ENCODE peak calls at places on chromosomes 4 and X, in five cellular contexts. One of them, this sample, is unnamed.

GRCh38 chr4:77586953-77587383 is 18.7 kb upstream of the CXCL13 start:
- DNase-seq in HCT116: no peak
- DNase-seq in neural progenitor cell: no peak
- DNase-seq in GM23338: no peak
- DNase-seq in OCI-LY7: no peak
- DNase-seq in this sample: no peak

GRCh38 chr4:37625499-37625898 is 60.7 kb downstream of the RELL1 start:
- DNase-seq in OCI-LY7: no peak
- DNase-seq in neural progenitor cell: no peak
- DNase-seq in HCT116: no peak
- DNase-seq in GM23338: no peak
- DNase-seq in this sample: no peak

GRCh38 chr4:130080872-130081451 is 985.0 kb downstream of the C4orf33 start:
- DNase-seq in neural progenitor cell: no peak
- DNase-seq in OCI-LY7: no peak
- DNase-seq in HCT116: no peak
- DNase-seq in GM23338: peak; percentile 15
- DNase-seq in this sample: no peak

GRCh38 chr4:80196259-80197131 is 808 bp upstream of the PRDM8 start:
- DNase-seq in HCT116: no peak
- DNase-seq in GM23338: peak; percentile 86
- DNase-seq in neural progenitor cell: peak; percentile 88
- DNase-seq in OCI-LY7: no peak
- DNase-seq in this sample: no peak

GRCh38 chr4:77120888-77121508 is 36.0 kb upstream of the CCNG2 start:
- DNase-seq in neural progenitor cell: peak; percentile 10
- DNase-seq in GM23338: peak; percentile 46
- DNase-seq in HCT116: no peak
- DNase-seq in OCI-LY7: no peak
- DNase-seq in this sample: no peak

GRCh38 chr4:14178421-14178820 is 550.9 kb upstream of the BOD1L1 start:
- DNase-seq in neural progenitor cell: no peak
- DNase-seq in GM23338: peak; percentile 31
- DNase-seq in OCI-LY7: peak; percentile 41
- DNase-seq in HCT116: no peak
- DNase-seq in this sample: no peak

GRCh38 chrX:77776648-77777047 is 9.4 kb downstream of the ATRX start:
- DNase-seq in neural progenitor cell: no peak
- DNase-seq in OCI-LY7: no peak
- DNase-seq in HCT116: no peak
- DNase-seq in GM23338: no peak
- DNase-seq in this sample: no peak

GRCh38 chr4:120009731-120010130 is 56.9 kb downstream of the MAD2L1 start:
- DNase-seq in OCI-LY7: no peak
- DNase-seq in GM23338: no peak
- DNase-seq in neural progenitor cell: no peak
- DNase-seq in HCT116: no peak
- DNase-seq in this sample: no peak

GRCh38 chrX:9676311-9676710 is 89.3 kb downstream of the GPR143 start:
- DNase-seq in GM23338: no peak
- DNase-seq in OCI-LY7: no peak
- DNase-seq in HCT116: no peak
- DNase-seq in neural progenitor cell: no peak
- DNase-seq in this sample: no peak

GRCh38 chr4:36327400-36327799 is 46.0 kb downstream of the DTHD1 start:
- DNase-seq in HCT116: no peak
- DNase-seq in OCI-LY7: no peak
- DNase-seq in neural progenitor cell: no peak
- DNase-seq in GM23338: no peak
- DNase-seq in this sample: no peak

GRCh38 chr4:125010776-125011503 is 298.4 kb upstream of the ANKRD50 start:
- DNase-seq in HCT116: no peak
- DNase-seq in neural progenitor cell: peak; percentile 7
- DNase-seq in GM23338: peak; percentile 73
- DNase-seq in OCI-LY7: no peak
- DNase-seq in this sample: no peak

GRCh38 chr4:6239968-6240367 is 29.7 kb upstream of the WFS1 start:
- DNase-seq in GM23338: no peak
- DNase-seq in OCI-LY7: no peak
- DNase-seq in neural progenitor cell: no peak
- DNase-seq in HCT116: no peak
- DNase-seq in this sample: no peak

GRCh38 chr4:105951198-105951597 is 55.9 kb downstream of the NPNT start:
- DNase-seq in HCT116: no peak
- DNase-seq in neural progenitor cell: no peak
- DNase-seq in GM23338: peak; percentile 41
- DNase-seq in OCI-LY7: no peak
- DNase-seq in this sample: no peak

GRCh38 chr4:157587681-157588423 is 367.3 kb downstream of the GRIA2 start:
- DNase-seq in neural progenitor cell: no peak
- DNase-seq in OCI-LY7: no peak
- DNase-seq in HCT116: no peak
- DNase-seq in GM23338: no peak
- DNase-seq in this sample: no peak

GRCh38 chr4:183434264-183435045 is 10.0 kb upstream of the CDKN2AIP start:
- DNase-seq in GM23338: no peak
- DNase-seq in HCT116: no peak
- DNase-seq in OCI-LY7: no peak
- DNase-seq in neural progenitor cell: no peak
- DNase-seq in this sample: no peak

GRCh38 chr4:113616443-113616842 is 145.1 kb downstream of the CAMK2D start:
- DNase-seq in neural progenitor cell: no peak
- DNase-seq in OCI-LY7: no peak
- DNase-seq in HCT116: no peak
- DNase-seq in GM23338: no peak
- DNase-seq in this sample: no peak

GRCh38 chr4:139809207-139810157 is 143.9 kb downstream of the MGST2 start:
- DNase-seq in OCI-LY7: no peak
- DNase-seq in neural progenitor cell: no peak
- DNase-seq in HCT116: no peak
- DNase-seq in GM23338: no peak
- DNase-seq in this sample: no peak

GRCh38 chr4:70571772-70572171 is 20.3 kb upstream of the AMBN start:
- DNase-seq in GM23338: no peak
- DNase-seq in HCT116: no peak
- DNase-seq in OCI-LY7: no peak
- DNase-seq in neural progenitor cell: no peak
- DNase-seq in this sample: no peak

GRCh38 chr4:70575964-70576363 is 16.1 kb upstream of the AMBN start:
- DNase-seq in GM23338: no peak
- DNase-seq in neural progenitor cell: no peak
- DNase-seq in OCI-LY7: no peak
- DNase-seq in HCT116: no peak
- DNase-seq in this sample: no peak

DNA sequence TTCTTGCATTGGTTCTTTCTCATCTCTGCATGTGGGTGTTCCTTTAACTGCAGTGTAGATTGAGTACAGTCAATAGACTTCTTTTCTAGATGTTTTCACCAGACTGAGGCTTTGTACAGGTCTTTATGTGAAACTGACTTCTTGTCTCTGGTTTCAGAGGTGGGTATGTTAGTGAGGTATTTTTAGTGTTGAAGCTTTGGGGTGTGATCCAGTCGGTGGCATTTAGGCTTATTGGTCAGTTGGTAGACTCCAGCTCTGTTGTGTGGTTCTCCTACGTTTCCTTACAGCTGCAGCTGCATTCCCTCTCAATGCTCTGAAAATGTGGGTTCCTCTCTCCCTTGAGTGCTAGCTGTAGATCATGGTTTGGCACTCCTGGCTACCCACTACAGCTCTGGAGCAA is 21.3 kb upstream of the AMBN start:
- DNase-seq in OCI-LY7: no peak
- DNase-seq in HCT116: no peak
- DNase-seq in GM23338: no peak
- DNase-seq in neural progenitor cell: no peak
- DNase-seq in this sample: no peak
- H3K4me2 ChIP-seq in OCI-LY7: no peak overlapping the region
- H3K4me2 ChIP-seq in HCT116: no peak overlapping the region
- H3K4me2 ChIP-seq in GM23338: no peak overlapping the region
- H3K4me2 ChIP-seq in neural progenitor cell: no peak overlapping the region
- H3K4me2 ChIP-seq in this sample: no peak overlapping the region

DNA sequence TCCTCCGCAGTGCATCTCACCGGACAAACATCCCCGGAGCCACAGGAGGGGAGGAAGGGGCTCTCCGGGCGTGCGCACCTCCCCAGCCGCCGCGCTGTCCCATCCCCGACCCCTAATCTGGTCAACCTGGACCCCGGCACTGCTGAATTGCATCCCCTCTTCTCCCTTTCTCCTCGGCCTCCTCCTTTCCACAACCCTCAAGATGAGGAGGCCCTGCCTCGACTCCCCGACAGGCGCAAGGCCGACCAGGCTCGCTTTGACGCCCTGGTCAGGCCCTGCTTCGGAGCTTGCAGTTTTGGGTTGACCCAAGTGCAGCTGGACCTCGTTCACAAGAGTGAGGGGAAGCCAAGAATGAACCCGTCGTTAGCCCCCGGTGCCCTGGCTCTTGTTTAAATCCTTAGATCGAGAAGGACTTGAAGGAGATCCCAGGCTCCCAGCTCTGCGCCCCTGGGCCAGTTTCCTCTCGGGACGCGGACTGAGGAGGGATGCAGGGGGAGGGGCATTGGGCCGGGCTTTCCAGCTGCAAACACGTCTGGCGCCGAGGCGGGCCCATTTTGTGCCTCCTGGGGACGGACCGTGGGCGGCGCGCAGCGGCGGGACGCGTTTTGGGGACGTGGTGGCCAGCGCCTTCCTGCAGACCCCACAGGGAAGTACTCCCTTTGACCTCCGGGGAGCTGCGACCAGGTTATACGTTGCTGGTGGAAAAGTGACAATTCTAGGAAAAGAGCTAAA is 2.5 kb downstream of the PDGFRA start:
- DNase-seq in GM23338: peak; percentile 60
- DNase-seq in OCI-LY7: no peak
- DNase-seq in HCT116: no peak
- DNase-seq in neural progenitor cell: peak; percentile 58
- DNase-seq in this sample: no peak
- H3K4me2 ChIP-seq in GM23338: peak overlapping the region; percentile 100
- H3K4me2 ChIP-seq in OCI-LY7: no peak overlapping the region
- H3K4me2 ChIP-seq in HCT116: no peak overlapping the region
- H3K4me2 ChIP-seq in neural progenitor cell: peak overlapping the region; percentile 58
- H3K4me2 ChIP-seq in this sample: peak overlapping the region; percentile 81

GRCh38 chr4:84698962-84699671 is 116.2 kb downstream of the CDS1 start:
- DNase-seq in neural progenitor cell: no peak
- DNase-seq in OCI-LY7: no peak
- DNase-seq in HCT116: no peak
- DNase-seq in GM23338: no peak
- DNase-seq in this sample: no peak
- H3K4me2 ChIP-seq in neural progenitor cell: no peak overlapping the region
- H3K4me2 ChIP-seq in OCI-LY7: no peak overlapping the region
- H3K4me2 ChIP-seq in HCT116: no peak overlapping the region
- H3K4me2 ChIP-seq in GM23338: no peak overlapping the region
- H3K4me2 ChIP-seq in this sample: no peak overlapping the region

DNA sequence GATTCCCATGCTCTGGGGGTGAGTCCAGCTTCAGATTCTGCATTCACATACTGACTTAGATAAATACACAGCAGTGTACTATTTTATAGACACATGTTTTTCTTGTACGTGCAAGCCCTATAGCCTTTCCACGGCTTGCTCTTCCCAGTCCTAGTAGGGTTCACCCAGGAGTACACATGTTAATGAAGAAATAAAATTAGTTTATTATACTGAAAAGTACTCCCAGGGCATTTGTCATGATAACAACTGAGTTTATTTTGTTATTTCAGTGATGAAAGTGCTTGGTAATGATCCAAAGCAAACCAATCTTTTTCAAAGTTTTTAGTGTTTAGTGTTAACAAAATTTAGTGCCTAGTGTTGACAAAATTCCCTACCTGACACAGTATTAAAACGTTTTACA is 21.3 kb downstream of the MAPK10 start:
- DNase-seq in HCT116: no peak
- DNase-seq in OCI-LY7: no peak
- DNase-seq in GM23338: no peak
- DNase-seq in neural progenitor cell: no peak
- DNase-seq in this sample: no peak
- H3K4me2 ChIP-seq in HCT116: peak overlapping the region; percentile 56
- H3K4me2 ChIP-seq in OCI-LY7: no peak overlapping the region
- H3K4me2 ChIP-seq in GM23338: no peak overlapping the region
- H3K4me2 ChIP-seq in neural progenitor cell: no peak overlapping the region
- H3K4me2 ChIP-seq in this sample: peak overlapping the region; percentile 62

DNA sequence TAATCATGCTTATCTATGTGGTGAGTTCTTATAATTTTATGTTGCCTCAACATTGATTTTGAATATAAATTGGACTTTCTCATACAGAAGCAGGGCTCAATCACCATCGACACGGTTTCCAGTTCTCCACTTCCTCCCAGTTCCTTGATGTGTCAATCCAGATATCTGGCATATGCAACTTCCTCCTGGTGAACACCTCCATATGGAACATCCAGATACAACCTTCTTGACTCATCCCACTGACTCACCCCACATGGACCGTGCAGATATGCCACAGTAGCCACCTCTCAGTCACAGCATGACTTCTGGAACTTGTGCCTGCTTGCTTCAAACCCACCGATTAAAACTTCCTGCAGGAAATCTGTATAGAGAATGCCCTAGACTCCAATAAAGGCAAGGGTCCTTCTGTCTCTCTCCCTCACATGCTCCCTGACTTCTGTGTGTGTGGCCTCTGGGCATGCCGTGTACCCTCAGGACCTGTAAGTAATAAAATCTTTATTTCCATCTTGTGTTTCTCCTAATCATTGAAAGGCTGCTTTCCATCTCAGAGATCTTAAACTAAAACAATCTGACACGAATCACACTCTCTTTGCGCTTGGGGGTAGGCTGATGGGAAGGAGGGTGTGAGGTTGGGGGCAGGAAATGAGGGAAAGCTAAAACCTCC is 67.0 kb downstream of the HTRA3 start:
- DNase-seq in OCI-LY7: no peak
- DNase-seq in neural progenitor cell: no peak
- DNase-seq in HCT116: no peak
- DNase-seq in GM23338: no peak
- DNase-seq in this sample: no peak
- H3K4me2 ChIP-seq in OCI-LY7: no peak overlapping the region
- H3K4me2 ChIP-seq in neural progenitor cell: no peak overlapping the region
- H3K4me2 ChIP-seq in HCT116: no peak overlapping the region
- H3K4me2 ChIP-seq in GM23338: no peak overlapping the region
- H3K4me2 ChIP-seq in this sample: no peak overlapping the region

GRCh38 chr4:47749858-47750257 is 88.0 kb downstream of the CORIN start:
- DNase-seq in OCI-LY7: no peak
- DNase-seq in GM23338: no peak
- DNase-seq in HCT116: no peak
- DNase-seq in neural progenitor cell: no peak
- DNase-seq in this sample: no peak
- H3K4me2 ChIP-seq in OCI-LY7: no peak overlapping the region
- H3K4me2 ChIP-seq in GM23338: no peak overlapping the region
- H3K4me2 ChIP-seq in HCT116: no peak overlapping the region
- H3K4me2 ChIP-seq in neural progenitor cell: no peak overlapping the region
- H3K4me2 ChIP-seq in this sample: no peak overlapping the region

DNA sequence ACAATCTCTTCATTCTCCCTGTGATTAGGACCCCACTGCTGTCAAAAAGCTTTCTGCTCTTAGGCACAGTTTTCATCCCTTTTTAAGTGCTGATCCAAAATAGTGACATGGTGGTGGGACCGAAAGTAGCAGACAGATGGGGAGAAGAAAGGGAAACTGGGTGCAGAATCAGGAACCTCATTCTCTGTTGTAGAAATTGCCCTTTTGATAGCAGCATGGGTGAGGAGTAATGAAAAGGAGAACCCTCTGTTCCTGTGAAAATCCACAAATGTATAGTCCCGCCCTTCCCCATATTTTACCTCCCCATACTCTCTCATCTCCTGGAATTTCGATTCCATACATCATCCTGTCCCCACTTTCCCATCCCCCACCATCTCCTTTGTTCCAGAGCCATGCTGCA is 126.5 kb downstream of the STIM2 start:
- DNase-seq in GM23338: peak; percentile 40
- DNase-seq in neural progenitor cell: no peak
- DNase-seq in OCI-LY7: no peak
- DNase-seq in HCT116: no peak
- DNase-seq in this sample: no peak
- H3K4me2 ChIP-seq in GM23338: no peak overlapping the region
- H3K4me2 ChIP-seq in neural progenitor cell: no peak overlapping the region
- H3K4me2 ChIP-seq in OCI-LY7: peak overlapping the region; percentile 65
- H3K4me2 ChIP-seq in HCT116: no peak overlapping the region
- H3K4me2 ChIP-seq in this sample: no peak overlapping the region

This sample was measured in A549.